ENCODE peak calls at places on chromosomes 11 and 22, in five cellular contexts. X is uterus, I is ovary, R is GM12878, G is heart left ventricle. V is an unnamed sample.

GRCh38 chr11:57446055-57446454 is 14.3 kb upstream of the RTN4RL2 start:
- DNase-seq in X (no peak), G (no peak), I (no peak), R (no peak), V (no peak)

GRCh38 chr11:65356394-65356972 is 1.9 kb downstream of the TIGD3 start:
- DNase-seq in I (no peak), X (no peak), R (no peak), G (peak), V (no peak)

GRCh38 chr11:537622-538430 is 499 bp downstream of the LRRC56 start:
- DNase-seq in G (no peak), I (peak), X (no peak), R (no peak), V (no peak)

GRCh38 chr22:24548812-24549211 is 6.1 kb downstream of the GUCD1 start:
- DNase-seq in I (no peak), G (no peak), R (no peak), X (no peak), V (no peak)

GRCh38 chr11:95700471-95700817 is 89.1 kb downstream of the FAM76B start:
- DNase-seq in I (no peak), R (no peak), G (no peak), X (no peak), V (no peak)

GRCh38 chr11:125062931-125063428 is at the start of gene SLC37A2:
- DNase-seq in X (no peak), G (peak), I (peak), R (peak), V (peak)

GRCh38 chr22:23862103-23862502 is 4.4 kb downstream of the SLC2A11 start:
- DNase-seq in I (peak), X (no peak), R (no peak), G (no peak), V (no peak)

GRCh38 chr22:43957871-43958270 is 2.6 kb downstream of the SAMM50 start:
- DNase-seq in G (no peak), X (no peak), I (no peak), R (no peak), V (no peak)

GRCh38 chr11:14449302-14449714 is 50.3 kb downstream of the COPB1 start:
- DNase-seq in G (no peak), R (no peak), I (no peak), X (no peak), V (no peak)

GRCh38 chr22:27433585-27434190 is 367.9 kb downstream of the MN1 start:
- DNase-seq in R (no peak), G (no peak), X (no peak), I (no peak), V (no peak)

GRCh38 chr11:107331728-107332127 is 125.9 kb downstream of the CWF19L2 start:
- DNase-seq in X (no peak), I (no peak), G (no peak), R (no peak), V (no peak)

GRCh38 chr11:69215216-69215615 is 59.5 kb downstream of the SMIM38 start:
- DNase-seq in R (no peak), G (no peak), I (no peak), X (no peak), V (peak)

GRCh38 chr11:133176748-133177147 is 355.6 kb downstream of the OPCML start:
- DNase-seq in X (no peak), R (no peak), I (no peak), G (no peak), V (no peak)

GRCh38 chr11:36000616-36001190 is 56.8 kb downstream of the LDLRAD3 start:
- DNase-seq in X (no peak), G (no peak), I (no peak), R (no peak), V (no peak)

GRCh38 chr11:116736763-116737162 is 36.0 kb downstream of the BUD13 start:
- DNase-seq in X (no peak), G (no peak), I (no peak), R (no peak), V (no peak)

GRCh38 chr11:47448566-47449427 is at the start of gene RAPSN:
- DNase-seq in R (no peak), X (no peak), G (peak), I (no peak), V (no peak)

GRCh38 chr11:88814076-88814475 is 251.7 kb downstream of the GRM5 start:
- DNase-seq in I (no peak), X (no peak), G (no peak), R (no peak), V (no peak)

GRCh38 chr11:25527841-25528240 is 804.1 kb upstream of the ANO3 start:
- DNase-seq in I (no peak), G (no peak), R (no peak), X (no peak), V (no peak)

GRCh38 chr11:79083346-79083745 is 357.5 kb downstream of the TENM4 start:
- DNase-seq in X (no peak), R (no peak), G (no peak), I (no peak), V (no peak)

GRCh38 chr11:36409152-36409713 is 100.8 kb downstream of the TRAF6 start:
- DNase-seq in G (no peak), X (no peak), R (no peak), I (no peak), V (no peak)

GRCh38 chr11:19281041-19281440 is 40.3 kb upstream of the E2F8 start:
- DNase-seq in X (no peak), I (no peak), R (peak), G (no peak), V (no peak)

GRCh38 chr11:23124996-23125395 is 264.7 kb upstream of the CCDC179 start:
- DNase-seq in R (no peak), X (no peak), I (no peak), G (no peak), V (no peak)

GRCh38 chr22:21044931-21045584 is 688 bp upstream of the LRRC74B start:
- DNase-seq in R (no peak), X (no peak), I (no peak), G (no peak), V (no peak)

GRCh38 chr11:64763804-64764611 is 4.2 kb upstream of the PYGM start:
- DNase-seq in R (no peak), G (no peak), I (no peak), X (no peak), V (no peak)

GRCh38 chr11:78397398-78397797 is 20.2 kb downstream of the GAB2 start:
- DNase-seq in X (no peak), R (peak), I (no peak), G (no peak), V (no peak)

GRCh38 chr11:32353884-32354283 is 81.5 kb downstream of the WT1 start:
- DNase-seq in G (no peak), I (no peak), R (no peak), X (no peak), V (no peak)

GRCh38 chr11:38476808-38477565 is 1879.0 kb upstream of the RAG2 start:
- DNase-seq in R (no peak), X (no peak), I (no peak), G (no peak), V (no peak)

GRCh38 chr22:30868663-30869385 is 99.8 kb downstream of the MORC2 start:
- DNase-seq in X (no peak), G (no peak), R (no peak), I (peak), V (peak)

GRCh38 chr11:74311352-74311926 is at the start of gene P4HA3:
- DNase-seq in R (no peak), X (peak), G (peak), I (peak), V (peak)

GRCh38 chr11:128735935-128736610 is 42.2 kb downstream of the FLI1 start:
- DNase-seq in I (no peak), X (no peak), R (no peak), G (no peak), V (no peak)

DNA sequence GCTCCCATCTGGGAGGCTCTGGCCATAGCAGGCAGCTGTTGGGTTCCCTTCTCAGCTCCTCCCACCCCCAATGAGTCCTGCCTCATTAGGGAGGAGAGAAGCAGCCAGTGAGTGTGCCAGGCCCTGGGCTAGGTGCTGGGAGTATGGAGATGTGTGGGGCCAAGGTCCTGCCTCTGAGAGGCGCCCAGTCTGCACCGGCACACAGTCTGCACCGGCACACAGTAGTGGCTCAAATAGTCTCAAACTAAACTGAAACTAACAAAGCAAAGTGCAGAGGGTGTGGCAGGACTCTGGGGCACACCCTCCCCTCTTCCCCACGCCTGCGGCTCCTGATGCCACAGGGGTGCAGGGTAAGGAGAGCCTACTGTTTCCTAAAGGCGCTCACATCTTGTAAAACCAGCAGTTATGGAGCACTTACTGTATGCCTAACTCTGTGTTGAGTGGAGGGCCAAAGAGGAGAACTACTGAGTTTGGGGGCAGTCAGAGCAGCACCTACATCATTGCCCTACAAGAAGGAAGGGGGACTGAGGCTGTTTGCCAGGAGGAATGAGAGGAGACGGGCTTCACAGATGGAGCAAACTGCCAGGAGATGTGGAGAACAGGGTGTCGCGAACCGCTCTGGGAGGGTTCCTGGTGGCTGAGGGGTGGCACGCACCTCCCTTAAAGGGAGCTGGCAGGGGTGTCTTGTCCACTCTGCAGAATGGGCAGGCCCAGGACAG is 959 bp upstream of the SH3BP1 start:
- DNase-seq in X (no peak), G (no peak), I (no peak), R (no peak), V (no peak)
- TF ChIP-seq POLR2A in X (no peak), G (no peak), I (no peak), R (peak), V (no peak)

GRCh38 chr22:46612904-46613605 is 7.1 kb upstream of the GRAMD4 start:
- DNase-seq in X (no peak), I (no peak), R (no peak), G (no peak), V (no peak)
- H3K4me3 ChIP-seq in X (no peak), I (no peak), R (peak), G (no peak), V (no peak)

DNA sequence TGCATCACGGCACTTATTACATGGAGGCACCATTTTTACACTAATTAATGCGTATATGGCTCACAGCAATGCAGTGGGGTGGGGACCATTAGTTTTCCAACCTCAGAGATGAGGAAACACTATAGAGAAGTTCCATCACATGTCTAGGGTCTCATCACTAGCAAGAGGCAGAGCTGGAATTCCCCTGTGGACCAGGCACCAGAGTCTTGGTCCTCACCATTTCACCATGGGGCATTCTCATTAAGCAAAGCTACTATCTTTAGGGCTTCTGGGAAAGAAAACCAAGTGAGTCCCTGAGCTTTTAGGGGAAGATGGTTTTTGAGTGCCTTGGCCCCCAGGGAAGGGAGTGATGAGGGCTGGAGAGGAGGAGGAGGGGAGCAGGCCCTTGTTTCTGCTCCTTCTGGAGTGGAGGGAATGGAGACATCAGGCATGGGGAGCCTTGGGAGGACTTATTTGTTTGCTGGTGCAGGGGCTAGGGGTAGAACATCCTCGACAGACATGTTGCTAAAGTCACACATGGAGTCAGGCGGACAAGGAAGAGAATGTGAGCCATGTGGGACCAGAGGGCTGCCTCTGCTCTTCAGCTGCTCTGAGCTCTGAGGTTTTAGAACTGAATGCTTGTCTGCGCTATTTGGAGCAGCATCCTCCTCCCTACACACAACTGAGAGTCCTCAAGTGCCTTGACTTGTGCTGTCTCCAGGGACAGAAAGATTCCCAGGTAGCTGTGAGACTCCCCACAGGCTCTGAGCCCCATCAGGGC is 40.3 kb upstream of the ZBED5 start:
- DNase-seq in I (no peak), R (no peak), X (no peak), G (no peak), V (no peak)
- H3K27ac ChIP-seq in I (no peak), R (no peak), X (peak), G (peak), V (no peak)

GRCh38 chr11:7964873-7965272 is 374 bp downstream of the NLRP10 start:
- DNase-seq in G (no peak), R (no peak), I (no peak), X (no peak), V (no peak)

GRCh38 chr11:7964261-7964660 is 986 bp downstream of the NLRP10 start:
- DNase-seq in I (no peak), X (no peak), R (no peak), G (no peak), V (no peak)

GRCh38 chr11:7967826-7968225 is 2.6 kb upstream of the NLRP10 start:
- DNase-seq in G (no peak), I (no peak), X (no peak), R (no peak), V (no peak)

GRCh38 chr11:7967097-7967496 is 1.9 kb upstream of the NLRP10 start:
- DNase-seq in G (no peak), X (no peak), I (no peak), R (no peak), V (no peak)

GRCh38 chr11:7965386-7965785 is at the start of gene NLRP10:
- DNase-seq in R (no peak), G (no peak), X (no peak), I (no peak), V (no peak)
- TF ChIP-seq POLR2A in R (no peak), G (no peak), X (no peak), I (no peak), V (no peak)

GRCh38 chr11:118260353-118260752 is 3.7 kb downstream of the MPZL2 start:
- DNase-seq in I (no peak), R (no peak), G (no peak), X (no peak), V (no peak)

GRCh38 chr11:118265954-118266353 is 1.9 kb upstream of the MPZL2 start:
- DNase-seq in R (no peak), G (no peak), X (peak), I (no peak), V (no peak)

GRCh38 chr11:118264568-118265470 is 722 bp upstream of the MPZL2 start:
- DNase-seq in G (no peak), X (no peak), R (no peak), I (no peak), V (no peak)

GRCh38 chr11:118263694-118264567 is at the start of gene MPZL2:
- DNase-seq in R (no peak), X (peak), I (no peak), G (peak), V (peak)

GRCh38 chr11:118263109-118263508 is 988 bp downstream of the MPZL2 start:
- DNase-seq in I (no peak), R (no peak), X (no peak), G (no peak), V (no peak)
- H3K4me3 ChIP-seq in I (peak), R (no peak), X (peak), G (no peak), V (peak)

DNA sequence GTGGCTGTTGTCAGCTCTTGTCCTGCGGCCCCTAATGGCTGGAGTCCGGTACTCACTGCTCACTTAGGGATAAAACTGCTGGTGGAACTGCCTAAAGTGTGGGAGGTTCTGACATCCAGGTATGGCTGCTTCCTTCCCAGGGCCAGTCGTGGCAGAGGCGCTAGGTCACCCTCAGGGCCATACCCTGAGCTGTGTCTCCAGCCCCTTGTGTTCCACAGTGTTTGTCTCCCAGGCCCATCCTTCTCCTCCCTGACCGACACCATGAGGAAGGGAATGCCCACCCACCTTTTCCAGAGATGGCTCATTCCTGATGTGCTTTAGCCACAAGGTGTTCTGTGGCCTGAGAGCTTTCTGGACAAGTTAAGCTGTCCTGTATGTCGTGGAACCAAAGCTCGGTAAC is 12.4 kb upstream of the ACR start:
- DNase-seq in G (peak), R (no peak), I (no peak), X (no peak), V (no peak)
- H3K27ac ChIP-seq in G (no peak), R (no peak), I (no peak), X (no peak), V (no peak)

GRCh38 chr22:35486116-35486631 is 54.5 kb upstream of the RASD2 start:
- DNase-seq in G (no peak), I (no peak), R (no peak), X (no peak), V (no peak)
- TF ChIP-seq POLR2A in G (no peak), I (no peak), R (no peak), X (no peak), V (no peak)

DNA sequence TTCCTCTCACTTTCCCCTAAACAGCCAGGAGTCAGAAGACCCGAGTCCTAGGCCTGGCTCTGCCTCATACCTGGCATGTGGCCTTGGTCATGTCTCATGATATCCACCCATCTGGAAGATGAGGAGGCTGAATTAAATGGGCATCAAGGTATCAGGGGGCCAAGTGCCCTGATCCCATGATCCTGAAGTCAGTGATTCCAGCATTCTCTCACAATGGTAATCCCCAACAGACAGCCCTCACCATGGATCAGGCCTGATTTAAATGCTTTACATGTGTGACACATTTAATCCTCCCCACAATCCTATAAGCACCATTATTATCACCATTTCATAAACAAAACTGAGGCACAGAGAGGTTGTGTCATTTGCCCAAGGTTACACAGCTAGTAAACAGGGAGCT is 70.0 kb downstream of the PDE2A start:
- DNase-seq in I (no peak), X (no peak), R (no peak), G (no peak), V (no peak)
- H3K4me3 ChIP-seq in I (no peak), X (no peak), R (no peak), G (no peak), V (no peak)

DNA sequence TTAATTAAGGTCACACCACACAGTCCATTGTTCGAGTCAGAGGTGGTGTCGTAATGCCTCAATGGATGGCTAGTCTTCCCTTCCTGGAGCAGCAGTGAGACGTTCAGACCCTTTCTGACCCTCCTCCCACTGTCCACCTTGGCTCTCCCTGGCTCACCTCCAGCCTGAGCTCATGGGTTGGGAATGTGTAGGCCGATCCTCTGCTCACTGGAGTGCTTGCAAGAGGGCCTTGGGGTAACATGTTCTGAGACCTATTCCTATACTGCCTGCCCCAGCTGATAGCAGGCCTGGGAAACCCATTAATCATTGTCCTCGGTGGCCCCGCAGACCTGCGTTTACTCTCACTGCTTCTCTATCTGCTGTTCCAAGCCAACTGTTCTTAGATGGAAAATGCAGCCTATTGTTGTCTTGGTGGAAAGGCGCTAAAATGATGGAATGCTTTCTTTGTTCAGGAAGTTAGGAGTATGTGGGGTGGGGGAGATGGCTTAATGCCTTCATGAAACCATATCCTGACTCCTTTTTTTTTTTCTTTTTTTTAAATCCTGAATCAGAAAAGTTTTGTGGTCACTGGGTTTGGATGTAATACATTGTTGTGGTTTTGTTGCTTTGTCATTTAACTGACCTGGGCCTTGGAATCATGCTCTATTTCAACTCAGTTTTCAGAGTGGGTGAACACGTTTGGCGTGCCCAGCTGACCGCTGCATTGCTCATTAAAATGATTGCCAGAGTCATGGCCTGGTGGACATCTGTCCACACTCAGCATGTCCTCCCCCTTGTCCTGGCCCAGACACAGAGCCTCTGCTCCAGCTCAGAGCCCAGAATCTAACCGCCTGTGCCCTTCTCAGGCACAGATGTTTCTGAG is 72.5 kb downstream of the MICAL2 start:
- DNase-seq in G (peak), X (peak), R (no peak), I (peak), V (no peak)
- H3K27ac ChIP-seq in G (peak), X (peak), R (no peak), I (peak), V (no peak)